ENCODE peak calls at places on chromosomes 16 and 17, in five cellular contexts. F is sigmoid colon, M is A549, G is transverse colon, D is SK-N-SH. N is an unnamed sample.

GRCh38 chr17:72560303-72561247 is 439.8 kb downstream of the SOX9 start:
- DNase-seq in G (peak; percentile 81), M (peak; percentile 95), D (peak; percentile 88), F (no peak), N (peak; percentile 93)

GRCh38 chr17:33519692-33520091 is 226.6 kb upstream of the ASIC2 start:
- DNase-seq in D (no peak), G (no peak), F (no peak), M (no peak), N (no peak)

GRCh38 chr17:76725580-76726230 is 701 bp downstream of the JMJD6 start:
- DNase-seq in G (peak; percentile 85), D (peak; percentile 79), M (peak; percentile 71), F (peak; percentile 90), N (peak; percentile 73)

GRCh38 chr16:52812945-52813556 is 239.6 kb downstream of the CHD9NB start:
- DNase-seq in D (no peak), G (no peak), F (no peak), M (peak; percentile 10), N (no peak)

GRCh38 chr17:81731271-81731670 is 19.2 kb downstream of the SLC25A10 start:
- DNase-seq in D (no peak), M (no peak), F (no peak), G (no peak), N (no peak)

GRCh38 chr17:58436805-58437239 is 19.5 kb upstream of the RNF43 start:
- DNase-seq in G (no peak), M (no peak), F (no peak), D (no peak), N (no peak)

GRCh38 chr17:48596000-48596734 is 2.6 kb upstream of the HOXB5 start:
- DNase-seq in F (no peak), G (no peak), D (no peak), M (no peak), N (no peak)

GRCh38 chr17:17633310-17633709 is 41.8 kb upstream of the PEMT start:
- DNase-seq in G (no peak), D (no peak), M (no peak), F (no peak), N (no peak)

GRCh38 chr17:83180264-83180995 is 101.0 kb downstream of the METRNL start:
- DNase-seq in M (no peak), D (no peak), F (peak; percentile 42), G (no peak), N (no peak)

GRCh38 chr17:72632026-72632684 is 460.3 kb downstream of the SLC39A11 start:
- DNase-seq in D (no peak), G (peak; percentile 91), F (no peak), M (peak; percentile 85), N (peak; percentile 35)

GRCh38 chr17:74180336-74180735 is 23.1 kb upstream of the RPL38 start:
- DNase-seq in F (no peak), D (no peak), M (no peak), G (no peak), N (no peak)

GRCh38 chr17:75753514-75754377 is 11.2 kb downstream of the GALK1 start:
- DNase-seq in F (peak; percentile 89), D (peak; percentile 98), G (peak; percentile 74), M (no peak), N (peak; percentile 51)

GRCh38 chr16:81558444-81559175 is 114.0 kb downstream of the CMIP start:
- DNase-seq in G (peak; percentile 88), M (peak; percentile 86), F (no peak), D (no peak), N (peak; percentile 92)

GRCh38 chr17:38617967-38618760 is 12.4 kb upstream of the SRCIN1 start:
- DNase-seq in G (no peak), D (no peak), M (no peak), F (no peak), N (no peak)

GRCh38 chr17:74746376-74746775 is 2.1 kb upstream of the NHERF1 start:
- DNase-seq in F (peak; percentile 55), M (no peak), D (no peak), G (no peak), N (no peak)

GRCh38 chr17:57955183-57955952 is at the start of gene CUEDC1:
- DNase-seq in M (peak; percentile 76), G (peak; percentile 82), D (peak; percentile 98), F (peak; percentile 93), N (peak; percentile 84)

GRCh38 chr17:57685499-57686132 is 59.5 kb downstream of the CCDC182 start:
- DNase-seq in D (no peak), M (no peak), F (no peak), G (no peak), N (no peak)

GRCh38 chr16:53504161-53504663 is 1.2 kb upstream of the AKTIP start:
- DNase-seq in D (peak; percentile 49), M (no peak), F (peak; percentile 81), G (peak; percentile 43), N (peak; percentile 36)

GRCh38 chr16:15760129-15760528 is 96.7 kb downstream of the MYH11 start:
- DNase-seq in M (no peak), D (no peak), F (no peak), G (no peak), N (no peak)

GRCh38 chr17:75457047-75457654 is 716 bp downstream of the TMEM94 start:
- DNase-seq in M (no peak), F (no peak), G (no peak), D (peak; percentile 86), N (peak; percentile 27)

GRCh38 chr16:54285414-54286066 is 1.0 kb downstream of the IRX3 start:
- DNase-seq in F (no peak), D (peak; percentile 80), G (no peak), M (no peak), N (peak; percentile 56)

GRCh38 chr17:32553168-32553567 is 66.4 kb downstream of the CDK5R1 start:
- DNase-seq in F (no peak), G (no peak), D (no peak), M (no peak), N (no peak)

GRCh38 chr17:60851181-60851580 is 173.5 kb downstream of the BCAS3 start:
- DNase-seq in F (no peak), G (no peak), D (peak; percentile 11), M (no peak), N (no peak)

GRCh38 chr17:82302991-82303943 is 14.1 kb downstream of the CD7 start:
- DNase-seq in M (no peak), G (no peak), D (peak; percentile 42), F (no peak), N (no peak)

GRCh38 chr16:86353185-86353584 is 157.1 kb upstream of the FOXF1 start:
- DNase-seq in F (no peak), G (no peak), M (no peak), D (no peak), N (no peak)

GRCh38 chr17:43530303-43531081 is 15.6 kb downstream of the ETV4 start:
- DNase-seq in F (peak; percentile 81), G (no peak), M (no peak), D (no peak), N (peak; percentile 41)

GRCh38 chr16:90081606-90081970 is 4.5 kb upstream of the PRDM7 start:
- DNase-seq in M (no peak), G (no peak), F (no peak), D (no peak), N (no peak)

GRCh38 chr16:78140818-78141466 is 41.5 kb downstream of the WWOX start:
- DNase-seq in F (no peak), D (no peak), M (no peak), G (no peak), N (no peak)

GRCh38 chr16:54912720-54913119 is 17.9 kb upstream of the IRX5 start:
- DNase-seq in G (no peak), F (no peak), M (no peak), D (no peak), N (no peak)

GRCh38 chr17:47956818-47957590 is 679 bp downstream of the PRR15L start:
- DNase-seq in M (no peak), D (no peak), G (peak; percentile 20), F (no peak), N (no peak)

GRCh38 chr17:7614422-7615264 is at the start of gene FXR2:
- DNase-seq in M (peak; percentile 99), F (peak; percentile 100), D (peak; percentile 99), G (peak; percentile 100), N (peak; percentile 100)

DNA sequence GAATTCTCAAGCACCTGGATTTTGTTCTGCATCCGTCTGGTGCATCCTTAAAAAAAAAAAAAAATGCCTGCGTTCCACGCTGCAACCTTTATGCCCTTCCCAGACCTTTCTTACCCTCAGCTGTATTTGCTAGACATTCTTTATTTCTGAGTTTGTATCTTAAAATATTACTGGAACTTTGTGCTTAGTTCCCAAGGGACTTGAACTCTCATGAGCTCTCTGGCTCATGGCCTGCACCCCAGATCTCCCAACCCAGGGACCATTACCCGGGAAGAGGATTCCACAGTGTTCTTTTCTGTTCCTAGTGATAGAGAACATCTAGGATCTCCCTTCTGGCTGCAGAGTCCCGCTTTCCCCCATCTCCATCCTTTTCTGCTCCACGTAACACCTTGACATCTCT is 28.9 kb upstream of the CLEC18A start:
- DNase-seq in F (no peak), M (no peak), G (no peak), D (no peak), N (no peak)
- TF ChIP-seq EP300 in F (no peak), M (no peak), G (no peak), D (no peak), N (no peak)

DNA sequence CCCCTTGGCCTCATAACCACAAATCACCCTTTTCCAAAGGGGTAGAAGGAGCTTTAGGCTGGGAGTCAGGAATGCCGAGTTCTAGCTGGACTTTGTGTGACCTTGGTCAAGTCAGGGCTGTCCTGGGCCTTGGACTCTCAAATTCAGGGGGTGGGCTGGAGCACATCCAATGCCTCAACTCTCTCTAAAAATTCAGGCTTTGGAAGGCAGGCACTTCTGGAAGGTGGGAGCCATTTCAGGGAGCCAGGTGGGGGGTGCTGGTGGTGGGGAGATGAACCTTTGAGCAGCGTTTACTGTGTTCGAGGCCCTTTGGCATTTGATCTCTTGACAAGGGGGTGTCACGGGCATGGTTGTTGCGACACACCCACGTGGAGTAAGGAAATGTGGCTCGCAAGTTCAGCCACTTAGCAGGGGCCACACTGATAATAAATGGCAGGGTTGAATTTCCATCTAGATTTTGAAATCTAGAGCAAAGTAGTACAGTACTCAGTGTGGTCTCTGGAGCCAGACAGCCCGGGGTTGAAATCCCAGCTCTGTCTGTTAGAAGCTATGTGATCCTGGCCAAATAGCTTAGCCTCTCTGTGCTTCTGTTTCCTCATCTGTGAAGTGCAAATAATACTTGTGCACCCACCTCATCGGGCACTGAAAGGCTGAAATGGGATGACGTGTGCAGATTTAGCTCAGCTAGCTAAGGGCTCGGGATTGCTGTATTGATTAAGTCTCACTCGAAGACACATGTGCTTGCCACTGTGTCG is 47.1 kb upstream of the CIBAR2 start:
- DNase-seq in M (no peak), F (no peak), D (no peak), G (no peak), N (no peak)
- TF ChIP-seq EP300 in M (no peak), F (no peak), D (no peak), G (no peak), N (no peak)

GRCh38 chr16:31360296-31360695 is 5.3 kb downstream of the ITGAX start:
- DNase-seq in G (no peak), F (no peak), M (no peak), D (no peak), N (no peak)
- TF ChIP-seq EP300 in G (no peak), F (no peak), M (no peak), D (no peak), N (no peak)

DNA sequence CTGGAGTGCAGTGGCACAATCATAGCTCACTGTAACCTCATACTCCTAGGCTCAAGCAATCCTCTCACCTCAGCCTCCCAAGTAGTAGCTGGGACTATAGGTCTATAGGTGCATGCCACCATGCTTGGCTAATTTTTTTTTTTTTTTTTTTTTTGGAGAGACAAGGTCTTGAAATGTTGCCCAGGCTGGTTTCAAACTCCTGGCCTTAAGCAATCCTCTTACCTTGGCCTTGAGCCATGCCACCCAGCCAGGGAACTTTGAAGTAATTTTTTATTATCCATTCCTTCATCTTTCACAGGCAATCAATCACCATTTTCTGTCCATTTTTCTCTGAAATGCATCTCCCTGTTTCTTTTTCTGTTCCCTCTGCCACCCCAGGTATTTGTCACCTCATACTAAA is 6.3 kb upstream of the PSMD7 start:
- DNase-seq in G (no peak), M (no peak), F (no peak), D (no peak), N (no peak)
- TF ChIP-seq EP300 in G (no peak), M (no peak), F (no peak), D (no peak), N (no peak)

N was measured in stomach.